ENCODE peak calls at places on chromosomes 1 and 21, in eight cellular contexts. R is astrocyte; W is hepatocyte; Y is uterus; I is brain microvascular endothelial cell; L is CD8-positive, alpha-beta T cell; F is spleen; T is stomach. X is an unnamed sample.

GRCh38 chr1:207748737-207749528 is 2.9 kb upstream of the CD46 start:
- DNase-seq in I (no peak), L (no peak), F (no peak), W (no peak), R (no peak), Y (no peak), T (no peak), X (no peak)

GRCh38 chr1:227934476-227935313 is 13.0 kb downstream of the WNT9A start:
- DNase-seq in F (no peak), R (peak; percentile 85), L (no peak), T (no peak), I (peak; percentile 80), W (peak; percentile 65), Y (peak; percentile 28), X (peak; percentile 8)

GRCh38 chr1:16621300-16621658 is 7.9 kb upstream of the NBPF1 start:
- DNase-seq in F (no peak), T (no peak), W (no peak), R (no peak), Y (no peak), L (no peak), I (no peak), X (no peak)

GRCh38 chr1:215475719-215476525 is 91.2 kb upstream of the KCTD3 start:
- DNase-seq in I (no peak), F (no peak), W (no peak), R (peak; percentile 96), T (no peak), Y (no peak), L (no peak), X (no peak)

GRCh38 chr21:28959367-28960099 is 33.1 kb downstream of the LTN1 start:
- DNase-seq in Y (no peak), W (peak; percentile 14), F (no peak), R (peak; percentile 84), L (no peak), I (peak; percentile 68), T (no peak), X (no peak)

GRCh38 chr21:42001781-42002180 is 8.4 kb downstream of the ZBTB21 start:
- DNase-seq in I (no peak), Y (no peak), L (no peak), W (no peak), T (no peak), R (no peak), F (no peak), X (no peak)

GRCh38 chr1:22132517-22133235 is 10.2 kb downstream of the WNT4 start:
- DNase-seq in I (peak; percentile 25), L (no peak), R (peak; percentile 52), W (no peak), F (no peak), Y (peak; percentile 52), T (no peak), X (no peak)

GRCh38 chr1:225143001-225143400 is 213.5 kb downstream of the DNAH14 start:
- DNase-seq in I (no peak), W (no peak), Y (no peak), T (no peak), R (no peak), L (no peak), F (no peak), X (no peak)

GRCh38 chr1:246803891-246804290 is 79.7 kb downstream of the SCCPDH start:
- DNase-seq in R (no peak), W (no peak), I (no peak), T (no peak), F (no peak), Y (no peak), L (no peak), X (no peak)

GRCh38 chr1:175612286-175612685 is 131.1 kb downstream of the TNR start:
- DNase-seq in T (no peak), R (no peak), L (no peak), I (no peak), W (no peak), Y (no peak), F (no peak), X (no peak)

GRCh38 chr1:30058966-30059365 is 664.4 kb downstream of the MATN1 start:
- DNase-seq in Y (no peak), L (no peak), W (peak; percentile 74), R (peak; percentile 80), T (no peak), I (peak; percentile 86), F (no peak), X (no peak)

GRCh38 chr1:212637902-212638301 is 29.3 kb downstream of the ATF3 start:
- DNase-seq in L (no peak), Y (no peak), W (no peak), I (no peak), F (no peak), R (peak; percentile 53), T (no peak), X (no peak)

GRCh38 chr1:239212841-239213240 is 173.5 kb upstream of the CHRM3 start:
- DNase-seq in I (no peak), L (no peak), R (peak; percentile 56), Y (no peak), T (peak; percentile 63), F (no peak), W (peak; percentile 28), X (no peak)

GRCh38 chr1:81699234-81699633 is 101.5 kb upstream of the ADGRL2 start:
- DNase-seq in F (no peak), Y (no peak), T (no peak), W (peak; percentile 27), L (no peak), R (peak; percentile 94), I (peak; percentile 80), X (no peak)

GRCh38 chr21:36706951-36707762 is 8.2 kb downstream of the SIM2 start:
- DNase-seq in F (no peak), Y (no peak), I (no peak), R (no peak), T (no peak), W (no peak), L (no peak), X (no peak)

GRCh38 chr1:8509579-8509978 is 191.7 kb downstream of the SLC45A1 start:
- DNase-seq in L (no peak), W (no peak), T (no peak), F (no peak), R (no peak), I (no peak), Y (no peak), X (no peak)

GRCh38 chr1:206878456-206878855 is 13.0 kb downstream of the IL20 start:
- DNase-seq in F (no peak), T (no peak), I (no peak), L (no peak), R (no peak), Y (no peak), W (no peak), X (no peak)

GRCh38 chr21:25421327-25422028 is 185.8 kb downstream of the MRPL39 start:
- DNase-seq in W (peak; percentile 59), Y (no peak), I (peak; percentile 53), R (peak; percentile 20), F (no peak), L (peak; percentile 13), T (peak; percentile 39), X (peak; percentile 13)

GRCh38 chr1:165696625-165697100 is 1.7 kb downstream of the ALDH9A1 start:
- DNase-seq in F (no peak), I (peak; percentile 38), R (peak; percentile 91), T (no peak), W (peak; percentile 73), Y (peak; percentile 16), L (no peak), X (no peak)
- H3K27ac ChIP-seq in F (peak overlapping the region; percentile 93), I (peak overlapping the region; percentile 46), R (peak overlapping the region; percentile 69), T (peak overlapping the region; percentile 57), W (peak overlapping the region; percentile 99), Y (peak overlapping the region; percentile 0), L (no peak overlapping the region), X (no peak overlapping the region)

GRCh38 chr1:159509440-159510222 is 26.2 kb downstream of the OR10J5 start:
- DNase-seq in T (no peak), Y (no peak), L (no peak), F (no peak), R (no peak), I (no peak), W (no peak), X (no peak)
- H3K4me3 ChIP-seq in T (no peak overlapping the region), Y (no peak overlapping the region), L (no peak overlapping the region), F (no peak overlapping the region), R (no peak overlapping the region), I (no peak overlapping the region), W (no peak overlapping the region), X (no peak overlapping the region)

GRCh38 chr1:205229399-205229861 is 1.7 kb downstream of the TMCC2 start:
- DNase-seq in W (peak; percentile 73), F (no peak), T (peak; percentile 57), I (no peak), L (peak; percentile 42), R (no peak), Y (peak; percentile 55), X (peak; percentile 52)
- H3K27ac ChIP-seq in W (no peak overlapping the region), F (no peak overlapping the region), T (no peak overlapping the region), I (no peak overlapping the region), L (no peak overlapping the region), R (no peak overlapping the region), Y (peak overlapping the region; percentile 75), X (no peak overlapping the region)

DNA sequence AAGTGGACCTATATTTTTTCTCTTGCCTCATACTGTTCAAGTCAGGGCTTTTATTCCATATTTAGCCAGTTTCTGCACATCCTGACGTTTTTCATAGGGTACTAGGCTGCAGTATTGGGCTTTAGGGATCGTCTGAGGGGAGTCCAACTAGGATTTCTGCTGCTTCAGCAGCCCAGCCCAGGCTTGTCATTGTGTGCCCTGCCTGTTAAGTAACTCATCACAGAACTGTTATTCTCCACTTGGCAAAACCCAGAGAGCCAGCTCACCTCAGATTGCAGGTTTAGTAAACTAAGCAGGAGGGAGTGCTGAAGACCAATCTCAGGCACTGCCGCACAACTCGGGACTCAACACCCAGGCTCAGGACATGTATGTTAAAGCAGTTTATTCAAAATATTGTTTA is 2.8 kb downstream of the GALNT2 start:
- DNase-seq in L (no peak), R (no peak), Y (no peak), W (no peak), I (no peak), F (no peak), T (no peak), X (no peak)
- H3K4me3 ChIP-seq in L (no peak overlapping the region), R (no peak overlapping the region), Y (no peak overlapping the region), W (no peak overlapping the region), I (no peak overlapping the region), F (no peak overlapping the region), T (no peak overlapping the region), X (no peak overlapping the region)

DNA sequence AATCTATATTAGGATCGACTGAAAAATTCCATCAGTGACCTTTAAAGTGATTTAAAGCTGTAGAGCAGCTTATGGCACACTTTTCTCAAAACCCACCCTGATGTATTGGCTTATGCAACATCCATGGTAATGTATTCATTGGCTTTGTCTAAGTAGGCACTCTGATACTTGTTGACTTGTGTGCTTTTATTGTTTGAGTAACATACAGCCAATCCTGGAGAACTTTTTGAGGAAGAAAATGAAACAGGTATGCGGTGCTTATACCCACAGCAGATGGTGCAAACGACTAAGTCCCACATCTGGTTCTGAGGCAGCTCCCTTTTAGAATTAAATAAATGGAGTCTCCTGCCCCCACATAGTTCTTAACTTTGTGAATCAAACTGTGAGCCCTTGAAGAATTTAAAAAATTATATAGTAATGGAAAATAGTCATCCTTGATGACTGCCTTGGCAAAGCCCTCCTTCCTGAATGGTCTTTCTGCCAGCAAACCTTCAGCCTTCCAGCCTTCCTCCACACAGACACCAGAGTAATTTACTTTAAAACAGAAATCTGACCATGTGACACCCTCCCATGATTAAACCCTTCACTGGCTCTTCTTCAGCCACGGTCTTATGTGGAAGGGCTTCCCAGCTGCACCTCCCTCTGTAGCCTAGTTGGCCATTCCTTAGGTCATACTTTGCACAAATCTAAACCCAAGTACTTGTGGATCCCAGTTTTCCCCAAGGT is 116.0 kb downstream of the BCAR3 start:
- DNase-seq in F (no peak), T (no peak), L (no peak), W (no peak), I (no peak), Y (no peak), R (peak; percentile 89), X (no peak)
- H3K27ac ChIP-seq in F (no peak overlapping the region), T (peak overlapping the region; percentile 26), L (no peak overlapping the region), W (peak overlapping the region; percentile 86), I (no peak overlapping the region), Y (peak overlapping the region; percentile 65), R (peak overlapping the region; percentile 22), X (no peak overlapping the region)

GRCh38 chr1:172628416-172628815 is 30.5 kb upstream of the FASLG start:
- DNase-seq in R (peak; percentile 36), W (no peak), T (no peak), I (no peak), L (no peak), Y (no peak), F (no peak), X (no peak)
- H3K4me3 ChIP-seq in R (no peak overlapping the region), W (no peak overlapping the region), T (no peak overlapping the region), I (no peak overlapping the region), L (no peak overlapping the region), Y (no peak overlapping the region), F (no peak overlapping the region), X (no peak overlapping the region)